ENCODE peak calls at places on chromosomes 2 and 18, in six cellular contexts. K is HCT116, O is GM12878, C is transverse colon, S is prostate gland, Z is stomach. P is an unnamed sample.
A peak's percentile ranks its signal among the peaks of the same experiment; 100 is the strongest.

GRCh38 chr2:219254590-219255219 is 987 bp upstream of the TUBA4A start:
- DNase-seq in S (no peak), O (no peak), K (no peak), C (no peak), Z (no peak), P (no peak)

GRCh38 chr2:122191331-122191730 is 435.9 kb downstream of the TSN start:
- DNase-seq in C (no peak), Z (no peak), O (no peak), K (peak; percentile 2), S (no peak), P (no peak)

GRCh38 chr18:79943608-79944125 is 7.8 kb downstream of the SLC66A2 start:
- DNase-seq in C (peak; percentile 17), S (no peak), Z (no peak), K (no peak), O (no peak), P (peak; percentile 79)

GRCh38 chr18:46343940-46344372 is 239.8 kb downstream of the HAUS1 start:
- DNase-seq in K (no peak), O (peak; percentile 40), C (peak; percentile 38), Z (no peak), S (peak; percentile 37), P (no peak)

GRCh38 chr2:173016451-173016850 is 59.2 kb upstream of the MAP3K20 start:
- DNase-seq in K (no peak), S (no peak), O (no peak), Z (no peak), C (no peak), P (no peak)

GRCh38 chr2:14255135-14255820 is 377.2 kb upstream of the LRATD1 start:
- DNase-seq in Z (no peak), S (no peak), K (no peak), O (no peak), C (no peak), P (no peak)

GRCh38 chr2:55422876-55423275 is 3.2 kb upstream of the CCDC88A start:
- DNase-seq in Z (no peak), C (no peak), K (no peak), O (no peak), S (no peak), P (no peak)

GRCh38 chr2:221676566-221677172 is 104.6 kb upstream of the EPHA4 start:
- DNase-seq in O (no peak), Z (no peak), S (no peak), K (no peak), C (no peak), P (no peak)

GRCh38 chr2:19355931-19356544 is 2.4 kb downstream of the OSR1 start:
- DNase-seq in K (no peak), S (no peak), O (no peak), Z (no peak), C (no peak), P (no peak)

GRCh38 chr2:43021791-43022500 is 204.5 kb downstream of the ZFP36L2 start:
- DNase-seq in K (peak; percentile 7), Z (peak; percentile 58), S (no peak), O (no peak), C (peak; percentile 51), P (no peak)

GRCh38 chr2:201923991-201924390 is 109.7 kb upstream of the FZD7 start:
- DNase-seq in Z (no peak), K (no peak), C (no peak), O (no peak), S (no peak), P (no peak)

GRCh38 chr2:29347774-29348465 is 232.7 kb downstream of the CLIP4 start:
- DNase-seq in K (no peak), C (no peak), Z (no peak), O (no peak), S (no peak), P (no peak)

GRCh38 chr2:208970070-208970469 is 453.8 kb upstream of the MAP2 start:
- DNase-seq in Z (no peak), S (no peak), C (no peak), O (no peak), K (no peak), P (no peak)

GRCh38 chr2:150606380-150607060 is 119.1 kb upstream of the RND3 start:
- DNase-seq in K (no peak), S (no peak), Z (no peak), O (no peak), C (no peak), P (no peak)

GRCh38 chr2:208254871-208255556 is at the start of gene IDH1:
- DNase-seq in Z (peak; percentile 98), C (peak; percentile 99), O (peak; percentile 60), S (peak; percentile 96), K (peak; percentile 87), P (peak; percentile 98)

GRCh38 chr2:86249843-86250402 is 50.7 kb downstream of the MRPL35 start:
- DNase-seq in S (no peak), K (no peak), O (peak; percentile 52), C (peak; percentile 54), Z (peak; percentile 55), P (no peak)

GRCh38 chr2:72425996-72426395 is 278.3 kb upstream of the CYP26B1 start:
- DNase-seq in K (no peak), Z (no peak), C (no peak), O (no peak), S (no peak), P (no peak)

GRCh38 chr18:9817286-9817685 is 68.5 kb upstream of the TXNDC2 start:
- DNase-seq in K (no peak), O (no peak), Z (no peak), S (no peak), C (no peak), P (no peak)
- H3K27ac ChIP-seq in K (no peak overlapping the region), O (no peak overlapping the region), Z (no peak overlapping the region), S (no peak overlapping the region), C (no peak overlapping the region), P (no peak overlapping the region)

GRCh38 chr2:134372611-134373131 is 118.8 kb downstream of the MGAT5 start:
- DNase-seq in O (no peak), S (no peak), K (no peak), C (no peak), Z (no peak), P (no peak)

GRCh38 chr2:134377730-134378129 is 123.9 kb downstream of the MGAT5 start:
- DNase-seq in Z (no peak), C (no peak), K (no peak), S (no peak), O (no peak), P (no peak)

GRCh38 chr2:134379293-134379692 is 125.4 kb downstream of the MGAT5 start:
- DNase-seq in K (no peak), O (no peak), Z (no peak), S (no peak), C (no peak), P (no peak)

GRCh38 chr2:134379722-134380121 is 125.8 kb downstream of the MGAT5 start:
- DNase-seq in S (no peak), K (no peak), O (no peak), C (no peak), Z (no peak), P (no peak)

GRCh38 chr2:134375935-134376334 is 122.1 kb downstream of the MGAT5 start:
- DNase-seq in S (peak; percentile 24), O (no peak), C (peak; percentile 59), K (no peak), Z (no peak), P (no peak)
- TF ChIP-seq POLR2AphosphoS5 in S (no peak), O (no peak), C (no peak), K (no peak), Z (peak; percentile 35), P (no peak)

DNA sequence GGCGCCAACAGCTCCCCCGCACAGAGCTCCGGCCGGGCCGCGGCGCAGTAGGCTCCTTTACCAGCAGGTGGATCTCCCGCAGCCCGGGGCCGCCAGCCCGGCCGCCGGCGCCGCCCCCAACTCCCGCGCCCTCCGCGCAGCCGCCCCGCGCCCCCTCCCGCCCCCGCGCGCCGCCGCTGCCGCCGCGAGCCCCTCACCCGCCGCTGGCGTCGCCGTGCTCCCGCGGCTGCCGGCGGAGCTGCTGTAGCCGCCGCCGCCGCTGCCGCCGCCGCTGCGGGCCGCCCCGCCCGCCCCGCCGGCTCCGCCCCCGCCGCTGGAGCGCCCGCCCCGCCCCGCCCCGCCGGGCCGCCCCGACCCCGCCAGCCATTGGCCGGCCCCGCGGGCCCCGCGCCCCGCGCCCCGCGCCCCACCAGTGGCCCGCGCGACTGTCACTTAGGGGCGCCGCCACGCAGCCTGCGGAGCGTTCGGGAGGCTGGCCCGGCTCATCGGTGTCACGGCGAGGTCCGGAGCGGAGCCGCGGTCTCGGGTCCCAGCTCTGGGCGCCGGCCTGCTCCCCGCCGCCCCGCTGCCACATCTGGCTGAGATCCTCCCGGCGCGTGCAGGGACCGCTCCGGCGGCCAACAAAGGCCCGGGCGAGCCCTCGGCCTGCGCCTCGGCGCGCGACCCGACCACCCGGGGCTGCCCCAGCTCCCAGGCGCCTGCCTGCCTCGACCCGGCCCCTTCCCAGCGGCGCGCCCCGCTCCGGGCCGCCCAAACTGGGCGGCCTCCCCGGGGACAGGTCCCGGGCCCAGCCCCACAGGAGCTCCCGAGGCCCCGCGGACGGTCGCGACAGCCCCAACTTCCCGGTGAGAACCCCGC is at the start of gene MGAT4A:
- DNase-seq in O (no peak), K (no peak), S (peak; percentile 58), Z (peak; percentile 82), C (peak; percentile 88), P (peak; percentile 84)
- TF ChIP-seq POLR2A in O (peak; percentile 69), K (no peak), S (peak; percentile 73), Z (no peak), C (peak; percentile 75), P (peak; percentile 34)

DNA sequence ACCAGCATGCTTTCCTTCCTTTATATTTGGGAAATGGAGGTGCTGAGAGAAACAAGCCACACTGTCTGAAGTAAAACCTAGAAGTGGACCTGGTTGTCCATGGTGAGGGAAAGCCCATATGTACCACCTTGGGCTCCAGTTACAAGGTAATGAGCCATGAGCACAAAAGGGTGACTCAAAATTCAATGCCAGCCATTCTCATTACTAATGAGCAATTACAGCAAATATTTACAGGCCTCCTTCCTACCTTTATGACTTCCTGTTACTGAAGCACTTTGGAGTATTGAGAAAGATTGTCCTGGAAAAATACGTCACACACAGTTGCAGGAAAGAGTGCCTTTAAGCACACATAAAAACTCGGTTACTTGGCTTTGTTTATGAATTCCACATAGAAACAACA is 9.1 kb downstream of the EPAS1 start:
- DNase-seq in K (peak; percentile 67), S (peak; percentile 41), Z (no peak), O (no peak), C (no peak), P (no peak)
- H3K27ac ChIP-seq in K (peak overlapping the region; percentile 2), S (peak overlapping the region; percentile 55), Z (peak overlapping the region; percentile 80), O (no peak overlapping the region), C (peak overlapping the region; percentile 73), P (no peak overlapping the region)

GRCh38 chr2:140804682-140805235 is 1326.1 kb downstream of the LRP1B start:
- DNase-seq in C (no peak), S (no peak), Z (no peak), O (no peak), K (no peak), P (no peak)
- TF ChIP-seq POLR2AphosphoS5 in C (no peak), S (no peak), Z (no peak), O (no peak), K (no peak), P (no peak)

GRCh38 chr18:48951448-48952286 is 902 bp upstream of the SMAD7 start:
- DNase-seq in K (no peak), O (no peak), Z (peak; percentile 90), S (peak; percentile 85), C (peak; percentile 90), P (no peak)
- TF ChIP-seq POLR2A in K (no peak), O (peak; percentile 86), Z (no peak), S (peak; percentile 89), C (peak; percentile 56), P (peak; percentile 62)

P was measured in suprapubic skin.